ENCODE peak calls at places on chromosomes 5 and 9, in seven cellular contexts. F is heart left ventricle, Y is IMR-90, B is body of pancreas, Q is ovary, P is astrocyte, Z is HepG2. V is an unnamed sample. For H3K27me3, the result is how much of the 10 kb centered on the place peaks cover.

GRCh38 chr9:556675-557074 is 284.8 kb upstream of the DMRT1 start:
- DNase-seq in F (no peak), Y (no peak), B (no peak), Q (no peak), P (no peak), Z (no peak), V (no peak)

GRCh38 chr5:137316346-137316736 is 182.8 kb downstream of the SPOCK1 start:
- DNase-seq in F (no peak), Y (peak), B (peak), Q (no peak), P (peak), Z (no peak), V (no peak)

GRCh38 chr9:115328228-115328627 is 210.3 kb upstream of the TNC start:
- DNase-seq in F (peak), Y (peak), B (peak), Q (no peak), P (peak), Z (no peak), V (peak)

GRCh38 chr5:83476470-83476817 is 4.9 kb downstream of the VCAN start:
- DNase-seq in F (no peak), Y (no peak), B (no peak), Q (no peak), P (no peak), Z (no peak), V (no peak)

GRCh38 chr5:83277154-83277553 is 194.4 kb upstream of the VCAN start:
- DNase-seq in F (peak), Y (no peak), B (peak), Q (no peak), P (no peak), Z (no peak), V (no peak)

GRCh38 chr9:14372437-14373318 is 58.7 kb upstream of the NFIB start:
- DNase-seq in F (peak), Y (peak), B (peak), Q (no peak), P (peak), Z (peak), V (no peak)

GRCh38 chr9:105344283-105344682 is 99.8 kb downstream of the SLC44A1 start:
- DNase-seq in F (no peak), Y (no peak), B (no peak), Q (no peak), P (no peak), Z (no peak), V (no peak)

GRCh38 chr9:129306318-129306973 is 128.4 kb upstream of the IER5L start:
- DNase-seq in F (no peak), Y (no peak), B (no peak), Q (no peak), P (no peak), Z (no peak), V (peak)

GRCh38 chr5:179668404-179668803 is 12.4 kb downstream of the CBY3 start:
- DNase-seq in F (peak), Y (peak), B (peak), Q (no peak), P (no peak), Z (peak), V (no peak)

GRCh38 chr5:82164109-82164956 is 113.8 kb downstream of the RPS23 start:
- DNase-seq in F (no peak), Y (peak), B (no peak), Q (no peak), P (peak), Z (no peak), V (no peak)

GRCh38 chr5:175887463-175887862 is 16.1 kb downstream of the CPLX2 start:
- DNase-seq in F (no peak), Y (no peak), B (no peak), Q (no peak), P (no peak), Z (no peak), V (no peak)

GRCh38 chr5:36066540-36067210 is at the start of gene UGT3A2:
- DNase-seq in F (no peak), Y (no peak), B (no peak), Q (no peak), P (no peak), Z (no peak), V (no peak)

GRCh38 chr9:87872079-87872624 is 10.5 kb upstream of the SPATA31E1 start:
- DNase-seq in F (no peak), Y (peak), B (peak), Q (peak), P (peak), Z (no peak), V (no peak)

GRCh38 chr5:39624890-39625289 is 200.1 kb upstream of the DAB2 start:
- DNase-seq in F (no peak), Y (no peak), B (no peak), Q (no peak), P (no peak), Z (peak), V (no peak)

GRCh38 chr5:117665121-117665520 is 1090.5 kb upstream of the SEMA6A start:
- DNase-seq in F (no peak), Y (no peak), B (no peak), Q (no peak), P (no peak), Z (no peak), V (no peak)

GRCh38 chr5:91456928-91457571 is 73.9 kb upstream of the ARRDC3 start:
- DNase-seq in F (no peak), Y (no peak), B (no peak), Q (no peak), P (no peak), Z (no peak), V (no peak)

GRCh38 chr5:11560915-11561697 is 343.1 kb downstream of the CTNND2 start:
- DNase-seq in F (no peak), Y (no peak), B (no peak), Q (no peak), P (peak), Z (no peak), V (no peak)

GRCh38 chr5:40399349-40399748 is 280.4 kb upstream of the PTGER4 start:
- DNase-seq in F (no peak), Y (peak), B (no peak), Q (no peak), P (no peak), Z (no peak), V (no peak)

GRCh38 chr5:180007582-180007981 is 64.0 kb downstream of the RNF130 start:
- DNase-seq in F (peak), Y (no peak), B (peak), Q (no peak), P (no peak), Z (no peak), V (no peak)

GRCh38 chr9:124045076-124045829 is 33.7 kb downstream of the LHX2 start:
- DNase-seq in F (peak), Y (peak), B (peak), Q (peak), P (no peak), Z (no peak), V (peak)

GRCh38 chr9:98719055-98719454 is 10.3 kb upstream of the GABBR2 start:
- DNase-seq in F (no peak), Y (no peak), B (no peak), Q (no peak), P (no peak), Z (no peak), V (no peak)
- H3K27me3 ChIP-seq in F (under half), Y (under half), B (under half), Q (under half), P (under half), Z (under half), V (under half)

GRCh38 chr9:38068866-38069628 is at the start of gene SHB:
- DNase-seq in F (peak), Y (peak), B (peak), Q (peak), P (no peak), Z (peak), V (peak)
- TF ChIP-seq CTCF in F (no peak), Y (no peak), B (peak), Q (peak), P (no peak), Z (no peak), V (no peak)

GRCh38 chr9:131671150-131671549 is 68.7 kb downstream of the RAPGEF1 start:
- DNase-seq in F (no peak), Y (no peak), B (no peak), Q (no peak), P (no peak), Z (no peak), V (no peak)

GRCh38 chr9:131670247-131670681 is 69.6 kb downstream of the RAPGEF1 start:
- DNase-seq in F (peak), Y (no peak), B (no peak), Q (no peak), P (no peak), Z (no peak), V (peak)

GRCh38 chr9:131668439-131669233 is 71.2 kb downstream of the RAPGEF1 start:
- DNase-seq in F (no peak), Y (peak), B (peak), Q (no peak), P (peak), Z (peak), V (no peak)

GRCh38 chr9:131668057-131668438 is 71.8 kb downstream of the RAPGEF1 start:
- DNase-seq in F (no peak), Y (no peak), B (no peak), Q (no peak), P (no peak), Z (no peak), V (no peak)

GRCh38 chr9:131669234-131670172 is 70.4 kb downstream of the RAPGEF1 start:
- DNase-seq in F (no peak), Y (no peak), B (no peak), Q (no peak), P (no peak), Z (no peak), V (no peak)
- H3K4me3 ChIP-seq in F (no peak), Y (no peak), B (no peak), Q (no peak), P (no peak), Z (no peak), V (no peak)

DNA sequence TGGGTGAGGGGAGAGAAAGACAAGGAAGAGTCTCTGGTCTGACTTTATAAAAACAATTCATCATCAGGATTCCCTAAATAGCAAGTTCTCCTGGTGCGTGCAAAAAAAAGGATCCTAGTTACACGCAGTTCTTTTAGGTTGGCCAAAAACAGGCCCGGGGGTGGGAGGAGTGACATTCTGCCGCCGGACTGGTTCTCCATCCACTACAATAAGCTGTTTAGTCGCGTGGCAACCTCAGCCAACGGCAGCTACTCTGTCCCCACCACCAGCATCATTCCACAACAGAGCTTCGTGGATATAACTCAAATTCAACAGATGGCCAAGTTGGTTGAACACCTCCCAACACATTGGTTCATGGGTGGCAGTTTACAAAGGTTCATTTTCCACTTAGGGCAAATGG is 2.9 kb upstream of the FAM163B start:
- DNase-seq in F (no peak), Y (no peak), B (no peak), Q (no peak), P (no peak), Z (no peak), V (no peak)
- H3K27me3 ChIP-seq in F (half or more), Y (half or more), B (under half), Q (under half), P (under half), Z (half or more), V (half or more)

GRCh38 chr5:141845371-141845821 is 32.8 kb downstream of the PCDH1 start:
- DNase-seq in F (no peak), Y (no peak), B (peak), Q (no peak), P (no peak), Z (no peak), V (no peak)
- TF ChIP-seq CTCF in F (no peak), Y (no peak), B (no peak), Q (no peak), P (no peak), Z (no peak), V (no peak)

GRCh38 chr5:159780246-159780645 is 136.0 kb upstream of the ADRA1B start:
- DNase-seq in F (no peak), Y (peak), B (no peak), Q (no peak), P (peak), Z (no peak), V (no peak)
- H3K4me3 ChIP-seq in F (no peak), Y (no peak), B (no peak), Q (no peak), P (no peak), Z (no peak), V (no peak)

GRCh38 chr5:133696782-133697507 is 84.6 kb upstream of the FSTL4 start:
- DNase-seq in F (no peak), Y (no peak), B (no peak), Q (no peak), P (no peak), Z (no peak), V (peak)

GRCh38 chr5:133698259-133698554 is 85.9 kb upstream of the FSTL4 start:
- DNase-seq in F (no peak), Y (no peak), B (no peak), Q (no peak), P (no peak), Z (no peak), V (no peak)

GRCh38 chr5:133697536-133698258 is 85.4 kb upstream of the FSTL4 start:
- DNase-seq in F (no peak), Y (no peak), B (no peak), Q (no peak), P (no peak), Z (no peak), V (no peak)

GRCh38 chr5:133700251-133700650 is 87.9 kb upstream of the FSTL4 start:
- DNase-seq in F (no peak), Y (no peak), B (no peak), Q (no peak), P (no peak), Z (no peak), V (peak)

DNA sequence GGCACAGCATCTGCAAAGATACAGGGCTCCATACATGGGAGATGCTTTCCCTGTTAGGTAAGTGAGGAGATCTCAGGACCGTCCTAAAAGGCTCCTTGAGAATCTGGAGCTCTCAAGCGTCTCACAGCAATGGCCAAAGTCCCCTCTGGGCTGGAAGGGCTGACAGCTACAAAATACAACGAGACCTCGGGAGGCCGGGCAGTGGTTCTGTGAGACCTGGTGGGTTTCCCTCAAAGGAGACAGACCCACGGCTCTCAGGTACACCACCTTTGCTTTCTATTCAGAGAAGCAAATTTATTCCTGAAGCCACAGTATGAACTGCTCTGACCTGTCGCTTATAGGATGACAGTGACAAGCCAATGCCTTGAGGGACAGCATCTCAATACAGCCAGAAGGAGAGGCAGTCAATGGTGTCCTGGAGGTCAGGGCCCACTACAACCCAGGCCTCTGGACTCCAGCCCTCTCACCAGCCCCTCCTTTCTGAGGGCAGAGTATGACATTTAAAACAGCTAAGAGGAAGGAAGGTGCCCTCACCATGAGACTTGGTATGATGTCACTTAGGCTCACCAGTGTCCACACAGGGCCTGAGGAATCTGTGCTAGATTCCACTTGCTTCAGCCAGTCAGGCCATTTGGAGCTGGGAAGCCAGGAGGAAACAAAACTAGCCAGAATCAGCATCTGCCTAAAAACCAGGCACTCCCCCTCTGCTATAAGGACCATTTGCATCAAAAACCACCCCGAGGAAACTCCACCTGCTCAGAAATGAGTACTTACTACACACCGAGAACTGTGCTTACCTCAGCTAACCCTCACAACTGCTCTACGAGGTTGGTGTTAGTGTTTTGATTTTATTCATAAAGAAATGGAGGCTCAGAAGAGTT is 86.5 kb upstream of the FSTL4 start:
- DNase-seq in F (no peak), Y (no peak), B (no peak), Q (no peak), P (no peak), Z (no peak), V (peak)
- H3K27me3 ChIP-seq in F (under half), Y (under half), B (under half), Q (under half), P (under half), Z (under half), V (under half)

DNA sequence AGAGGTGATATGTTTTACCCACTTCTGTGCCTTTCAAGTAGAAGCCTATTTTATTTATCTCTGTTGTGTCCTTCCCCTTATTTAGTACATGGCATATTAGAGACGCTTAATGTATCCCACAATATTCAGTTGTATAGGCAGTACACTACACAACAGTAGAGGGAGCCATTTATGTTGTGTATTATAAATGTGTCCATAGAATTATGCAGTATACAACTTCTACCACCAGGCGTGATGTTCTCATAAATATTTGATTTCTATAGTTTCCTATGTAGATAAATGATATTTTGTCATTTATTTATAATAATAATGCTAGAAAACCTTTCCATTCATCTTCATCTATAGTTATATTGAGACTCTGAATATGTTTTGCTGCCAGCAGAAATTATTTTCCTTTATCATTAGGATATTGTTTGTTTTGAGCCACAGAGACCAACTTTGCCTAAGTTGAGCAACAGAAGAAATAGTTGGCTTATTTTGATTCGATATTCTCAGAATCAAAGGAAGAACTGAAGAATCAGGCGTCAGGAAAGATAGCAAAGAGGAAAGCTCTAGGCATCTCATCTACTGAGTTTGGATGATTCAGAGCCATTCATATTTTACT is 81.7 kb downstream of the ADAMTS19 start:
- DNase-seq in F (no peak), Y (peak), B (no peak), Q (no peak), P (peak), Z (peak), V (no peak)
- TF ChIP-seq CTCF in F (no peak), Y (peak), B (no peak), Q (no peak), P (peak), Z (no peak), V (no peak)